ENCODE peak calls at places on chromosomes 2 and 18, in seven cellular contexts. W, T, A, M, J, V and F are unnamed samples.
A peak's percentile ranks its signal among the peaks of the same experiment; 100 is the strongest.

GRCh38 chr2:240249423-240250149 is 109.1 kb upstream of the OTOS start:
- DNase-seq in W (no peak), T (no peak), A (no peak), M (no peak), J (peak; percentile 32), V (no peak), F (peak; percentile 69)

GRCh38 chr2:195575879-195576391 is 81.1 kb upstream of the SLC39A10 start:
- DNase-seq in W (no peak), T (no peak), A (peak; percentile 56), M (peak; percentile 91), J (no peak), V (peak; percentile 73), F (no peak)

GRCh38 chr2:44120428-44120827 is 48.2 kb upstream of the PPM1B start:
- DNase-seq in W (no peak), T (no peak), A (peak; percentile 81), M (peak; percentile 78), J (no peak), V (peak; percentile 92), F (no peak)

GRCh38 chr2:145287686-145288085 is 767.8 kb upstream of the ZEB2 start:
- DNase-seq in W (no peak), T (no peak), A (no peak), M (peak; percentile 6), J (no peak), V (no peak), F (no peak)

GRCh38 chr2:200747668-200748618 is 63.8 kb upstream of the BZW1 start:
- DNase-seq in W (peak; percentile 17), T (no peak), A (peak; percentile 71), M (peak; percentile 83), J (no peak), V (peak; percentile 88), F (no peak)

GRCh38 chr2:222592176-222592575 is 63.7 kb downstream of the FARSB start:
- DNase-seq in W (no peak), T (no peak), A (no peak), M (no peak), J (no peak), V (no peak), F (no peak)

GRCh38 chr2:75954761-75955160 is 244.0 kb upstream of the GCFC2 start:
- DNase-seq in W (no peak), T (no peak), A (no peak), M (no peak), J (no peak), V (no peak), F (no peak)

GRCh38 chr18:79631761-79632446 is 47.7 kb upstream of the CTDP1 start:
- DNase-seq in W (no peak), T (no peak), A (no peak), M (no peak), J (peak; percentile 30), V (no peak), F (no peak)

GRCh38 chr2:58870704-58871103 is 629.6 kb upstream of the FANCL start:
- DNase-seq in W (no peak), T (no peak), A (no peak), M (no peak), J (no peak), V (no peak), F (no peak)

GRCh38 chr2:109527079-109527478 is 86.7 kb downstream of the SEPTIN10 start:
- DNase-seq in W (no peak), T (no peak), A (no peak), M (no peak), J (no peak), V (no peak), F (no peak)

GRCh38 chr2:17470855-17471641 is 47.2 kb downstream of the RAD51AP2 start:
- DNase-seq in W (peak; percentile 20), T (peak; percentile 4), A (no peak), M (peak; percentile 43), J (no peak), V (no peak), F (no peak)

GRCh38 chr2:202158796-202159195 is 79.6 kb downstream of the SUMO1 start:
- DNase-seq in W (no peak), T (no peak), A (no peak), M (peak; percentile 57), J (no peak), V (peak; percentile 16), F (no peak)

GRCh38 chr2:203061346-203061745 is 46.7 kb downstream of the NBEAL1 start:
- DNase-seq in W (no peak), T (no peak), A (no peak), M (peak; percentile 57), J (no peak), V (peak; percentile 48), F (no peak)

GRCh38 chr2:120917876-120918275 is 182.2 kb downstream of the GLI2 start:
- DNase-seq in W (no peak), T (no peak), A (no peak), M (no peak), J (no peak), V (no peak), F (no peak)

GRCh38 chr2:160561551-160562280 is 68.1 kb upstream of the RBMS1 start:
- DNase-seq in W (peak; percentile 16), T (no peak), A (peak; percentile 32), M (peak; percentile 83), J (no peak), V (peak; percentile 64), F (no peak)

GRCh38 chr2:140835079-140835478 is 1295.7 kb downstream of the LRP1B start:
- DNase-seq in W (no peak), T (no peak), A (no peak), M (no peak), J (no peak), V (no peak), F (no peak)

GRCh38 chr2:71907503-71907902 is 240.2 kb downstream of the CYP26B1 start:
- DNase-seq in W (no peak), T (no peak), A (no peak), M (no peak), J (no peak), V (peak; percentile 26), F (no peak)

GRCh38 chr2:174711206-174711605 is 53.1 kb downstream of the CHRNA1 start:
- DNase-seq in W (no peak), T (no peak), A (no peak), M (peak; percentile 32), J (no peak), V (peak; percentile 15), F (no peak)

GRCh38 chr2:152716805-152717241 is 438 bp downstream of the PRPF40A start:
- DNase-seq in W (no peak), T (no peak), A (no peak), M (peak; percentile 23), J (no peak), V (no peak), F (no peak)

GRCh38 chr2:157194097-157194688 is 63.3 kb upstream of the GALNT5 start:
- DNase-seq in W (peak; percentile 3), T (no peak), A (no peak), M (peak; percentile 84), J (no peak), V (peak; percentile 51), F (no peak)

GRCh38 chr2:73952499-73953446 is 26.1 kb downstream of the DGUOK start:
- DNase-seq in W (no peak), T (no peak), A (no peak), M (peak; percentile 63), J (peak; percentile 40), V (peak; percentile 35), F (no peak)

DNA sequence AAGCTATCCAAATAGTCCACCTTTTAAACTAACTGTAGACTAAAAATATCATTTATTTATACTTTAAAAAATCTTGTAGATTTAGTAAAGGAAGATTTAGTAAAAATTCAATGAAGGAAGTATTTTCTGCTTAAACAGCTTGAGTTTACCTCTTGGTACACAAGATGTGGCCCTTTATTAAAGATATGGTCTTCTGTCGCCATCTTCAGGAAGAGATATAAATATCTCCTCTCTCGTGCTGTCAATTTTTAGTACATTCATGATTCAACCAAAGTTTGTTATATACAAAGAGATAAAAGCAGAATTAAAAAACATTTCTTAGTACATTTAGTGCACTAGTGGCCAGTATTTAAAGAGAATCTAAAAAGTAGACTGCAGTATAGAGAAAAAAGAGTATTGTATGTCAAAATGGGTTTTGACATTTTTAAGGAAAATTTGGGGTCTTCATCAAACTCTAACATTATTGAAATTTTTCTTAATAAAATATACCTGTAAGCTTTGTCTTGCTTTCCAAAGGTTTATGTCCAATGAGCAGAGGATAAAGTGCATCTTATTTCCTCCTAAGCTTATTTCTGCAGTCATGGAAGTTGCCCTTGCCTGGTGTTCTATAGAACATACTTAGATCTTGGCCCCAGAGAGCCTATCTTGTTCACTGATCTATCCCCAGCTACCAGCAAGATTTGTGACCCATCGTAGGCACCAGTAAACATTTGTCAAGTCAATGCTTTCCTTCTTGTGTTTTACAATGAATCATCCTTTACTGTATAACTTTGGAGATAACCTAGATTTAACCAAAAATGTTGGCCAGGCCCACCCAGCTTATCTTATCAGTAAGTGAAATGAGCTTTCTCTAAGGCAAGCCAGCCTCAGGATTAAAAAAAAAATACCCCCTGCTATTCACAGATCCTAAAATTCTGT is 18.5 kb upstream of the EML6 start:
- DNase-seq in W (no peak), T (no peak), A (no peak), M (peak; percentile 83), J (no peak), V (peak; percentile 61), F (no peak)
- TF ChIP-seq CTCF in W (peak; percentile 91), T (peak; percentile 35), A (peak; percentile 46), M (peak; percentile 28), J (peak; percentile 55), V (peak; percentile 78), F (peak; percentile 84)

DNA sequence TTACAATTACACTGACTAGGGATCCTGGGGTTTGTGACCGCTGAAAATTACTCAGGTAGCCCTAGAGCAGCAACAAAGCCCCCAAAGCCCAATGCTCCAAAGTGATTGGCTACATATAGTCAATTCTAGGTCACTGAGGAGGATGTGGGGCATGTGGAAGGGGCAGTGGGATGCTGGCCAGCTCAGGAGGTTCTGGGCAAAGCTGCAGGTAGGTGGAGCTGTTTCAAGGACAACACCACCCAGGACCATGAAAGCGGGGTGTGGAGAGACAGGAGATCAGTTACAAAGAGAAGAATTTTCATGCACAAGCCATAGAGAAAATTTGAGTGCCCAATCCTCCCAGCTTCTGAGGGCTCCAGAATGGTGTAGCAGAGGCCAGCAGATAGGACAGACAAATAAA is 75.0 kb upstream of the CCDC85A start:
- DNase-seq in W (no peak), T (no peak), A (no peak), M (no peak), J (no peak), V (no peak), F (no peak)
- TF ChIP-seq CTCF in W (no peak), T (no peak), A (no peak), M (no peak), J (no peak), V (peak; percentile 24), F (no peak)

DNA sequence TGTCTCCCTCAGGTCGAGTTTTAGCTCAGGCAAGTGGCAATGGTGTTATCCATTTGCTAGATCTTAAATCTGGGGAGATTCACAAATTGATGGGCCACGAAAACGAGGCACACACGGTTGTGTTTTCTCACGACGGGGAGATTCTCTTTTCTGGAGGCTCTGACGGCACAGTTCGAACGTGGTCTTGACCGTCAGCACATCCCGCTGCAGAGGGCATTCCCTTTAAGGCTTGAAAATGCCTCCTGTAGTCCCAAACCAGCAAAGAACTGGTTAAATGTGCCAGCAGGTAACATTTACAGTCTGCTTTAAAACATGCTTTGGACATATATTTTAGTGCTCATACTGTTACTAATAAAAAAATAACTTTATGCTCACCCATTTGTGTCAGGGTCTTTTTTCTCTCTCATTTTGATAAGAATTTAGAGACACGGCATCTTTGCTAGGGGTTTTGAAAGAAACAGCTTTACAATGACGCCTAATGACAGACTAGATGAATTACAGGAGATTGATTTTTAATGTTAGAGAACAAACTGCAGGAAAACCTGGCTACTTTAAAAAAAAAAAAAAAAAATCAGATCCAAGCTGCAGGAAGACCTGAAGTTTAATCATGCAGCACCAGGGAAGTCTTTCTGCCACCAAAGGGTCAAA is 602 bp upstream of the VWC2L start:
- DNase-seq in W (no peak), T (no peak), A (no peak), M (no peak), J (no peak), V (no peak), F (no peak)
- TF ChIP-seq CTCF in W (no peak), T (no peak), A (peak; percentile 6), M (no peak), J (no peak), V (peak; percentile 8), F (no peak)

GRCh38 chr2:24486628-24487027 is 4.4 kb upstream of the NCOA1 start:
- DNase-seq in W (no peak), T (no peak), A (no peak), M (no peak), J (no peak), V (no peak), F (no peak)
- TF ChIP-seq CTCF in W (no peak), T (no peak), A (no peak), M (no peak), J (no peak), V (no peak), F (no peak)